ENCODE peak calls at places on chromosome 16, in eight cellular contexts. W, Z, D, Y, Q, V, U and H are unnamed samples.

GRCh38 chr16:48317614-48318013 is 67.6 kb downstream of the SIAH1 start:
- DNase-seq in W (no peak), Z (peak; percentile 93), D (no peak), Y (no peak), Q (no peak), V (no peak), U (peak; percentile 23), H (peak; percentile 33)

GRCh38 chr16:52298769-52299168 is 248.2 kb downstream of the TOX3 start:
- DNase-seq in W (no peak), Z (no peak), D (no peak), Y (no peak), Q (no peak), V (no peak), U (no peak), H (no peak)

GRCh38 chr16:2529061-2529931 is 1.9 kb downstream of the CEMP1 start:
- DNase-seq in W (no peak), Z (no peak), D (peak; percentile 62), Y (no peak), Q (no peak), V (no peak), U (no peak), H (no peak)

GRCh38 chr16:87917503-87917902 is 18.8 kb downstream of the CA5A start:
- DNase-seq in W (no peak), Z (no peak), D (no peak), Y (no peak), Q (no peak), V (no peak), U (no peak), H (no peak)

GRCh38 chr16:6804461-6804860 is 528.2 kb upstream of the RBFOX1 start:
- DNase-seq in W (no peak), Z (no peak), D (no peak), Y (no peak), Q (no peak), V (no peak), U (no peak), H (no peak)

GRCh38 chr16:56971768-56972043 is 10.0 kb downstream of the CETP start:
- DNase-seq in W (no peak), Z (no peak), D (no peak), Y (no peak), Q (no peak), V (no peak), U (no peak), H (no peak)

GRCh38 chr16:24151482-24151939 is 104.6 kb upstream of the CACNG3 start:
- DNase-seq in W (no peak), Z (no peak), D (no peak), Y (no peak), Q (peak; percentile 68), V (no peak), U (no peak), H (no peak)

GRCh38 chr16:51159296-51159695 is 8.2 kb upstream of the SALL1 start:
- DNase-seq in W (no peak), Z (peak; percentile 56), D (no peak), Y (no peak), Q (no peak), V (no peak), U (no peak), H (no peak)

GRCh38 chr16:55370762-55371482 is 46.9 kb downstream of the IRX6 start:
- DNase-seq in W (no peak), Z (peak; percentile 82), D (peak; percentile 82), Y (no peak), Q (no peak), V (no peak), U (peak; percentile 1), H (no peak)

GRCh38 chr16:85612191-85612800 is 826 bp upstream of the GSE1 start:
- DNase-seq in W (peak; percentile 52), Z (peak; percentile 72), D (peak; percentile 84), Y (peak; percentile 30), Q (peak; percentile 67), V (peak; percentile 12), U (peak; percentile 86), H (peak; percentile 90)

GRCh38 chr16:86549076-86549892 is 5.8 kb downstream of the MTHFSD start:
- DNase-seq in W (no peak), Z (no peak), D (no peak), Y (no peak), Q (peak; percentile 81), V (no peak), U (no peak), H (no peak)

GRCh38 chr16:11089504-11090124 is 145.2 kb downstream of the CLEC16A start:
- DNase-seq in W (no peak), Z (no peak), D (no peak), Y (no peak), Q (no peak), V (no peak), U (no peak), H (no peak)

GRCh38 chr16:2953706-2954105 is 10.4 kb upstream of the KREMEN2 start:
- DNase-seq in W (peak; percentile 88), Z (no peak), D (no peak), Y (no peak), Q (no peak), V (no peak), U (no peak), H (no peak)